ENCODE peak calls at places on chromosomes 5 and 9, in eight cellular contexts. O, I, U, W, V, Y, C and K are unnamed samples.

GRCh38 chr9:76181020-76181641 is 213.1 kb downstream of the RFK start:
- DNase-seq in O (peak), I (no peak), U (no peak), W (no peak), V (no peak), Y (no peak), C (no peak), K (no peak)

GRCh38 chr5:107402881-107403280 is 267.9 kb downstream of the EFNA5 start:
- DNase-seq in O (no peak), I (no peak), U (no peak), W (no peak), V (peak), Y (no peak), C (no peak), K (no peak)

GRCh38 chr9:89993678-89994630 is 389.1 kb downstream of the GADD45G start:
- DNase-seq in O (no peak), I (peak), U (no peak), W (no peak), V (peak), Y (peak), C (peak), K (no peak)

GRCh38 chr9:123284658-123285057 is 16.3 kb upstream of the STRBP start:
- DNase-seq in O (no peak), I (no peak), U (no peak), W (no peak), V (no peak), Y (no peak), C (no peak), K (no peak)

GRCh38 chr9:96299823-96300222 is 2.2 kb downstream of the HSD17B3 start:
- DNase-seq in O (peak), I (no peak), U (no peak), W (no peak), V (no peak), Y (no peak), C (no peak), K (no peak)

GRCh38 chr5:145666591-145666990 is 168.6 kb downstream of the PRELID2 start:
- DNase-seq in O (no peak), I (no peak), U (no peak), W (no peak), V (no peak), Y (no peak), C (no peak), K (no peak)

GRCh38 chr5:91288517-91288916 is 94.6 kb downstream of the ARRDC3 start:
- DNase-seq in O (no peak), I (no peak), U (no peak), W (no peak), V (no peak), Y (peak), C (no peak), K (no peak)

GRCh38 chr9:70672136-70672535 is 257.7 kb upstream of the KLF9 start:
- DNase-seq in O (peak), I (no peak), U (no peak), W (no peak), V (no peak), Y (no peak), C (no peak), K (no peak)

GRCh38 chr5:69007726-69008368 is 86.0 kb upstream of the SLC30A5 start:
- DNase-seq in O (peak), I (peak), U (peak), W (peak), V (peak), Y (no peak), C (peak), K (peak)

GRCh38 chr9:125462766-125463384 is 201.2 kb downstream of the GAPVD1 start:
- DNase-seq in O (peak), I (no peak), U (peak), W (no peak), V (no peak), Y (no peak), C (no peak), K (no peak)

GRCh38 chr5:661891-662750 is 31.0 kb downstream of the TPPP start:
- DNase-seq in O (no peak), I (no peak), U (no peak), W (no peak), V (no peak), Y (no peak), C (no peak), K (no peak)

DNA sequence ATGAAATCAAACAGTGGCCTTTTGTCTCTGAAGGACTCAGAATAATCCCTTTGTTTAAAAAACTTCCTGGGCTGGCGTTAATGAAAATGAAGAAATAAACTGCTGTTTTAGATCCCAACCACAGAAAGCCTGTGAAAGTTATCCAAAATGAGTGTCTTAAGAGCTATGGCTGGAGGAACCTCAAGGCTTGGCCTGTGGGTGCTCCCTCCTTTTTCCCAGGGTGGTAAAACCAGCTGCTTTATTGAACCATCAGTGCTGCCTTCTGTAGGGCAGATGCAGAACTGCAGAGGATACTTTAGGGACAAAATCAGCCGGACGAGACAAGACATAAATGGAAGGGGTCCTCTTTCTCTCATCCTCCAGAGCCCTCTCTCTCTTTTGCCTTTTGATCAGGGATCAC is 100.9 kb downstream of the SMARCA2 start:
- DNase-seq in O (no peak), I (no peak), U (peak), W (no peak), V (no peak), Y (no peak), C (no peak), K (no peak)
- TF ChIP-seq CTCF in O (peak), I (peak), U (peak), W (peak), V (no peak), Y (no peak), C (no peak), K (peak)

GRCh38 chr9:79813262-79813646 is 241.5 kb downstream of the TLE4 start:
- DNase-seq in O (no peak), I (no peak), U (no peak), W (no peak), V (no peak), Y (no peak), C (no peak), K (no peak)
- H3K4me3 ChIP-seq in O (no peak), I (no peak), U (no peak), W (no peak), V (no peak), Y (no peak), C (no peak), K (no peak)

GRCh38 chr9:21904776-21905175 is 89.4 kb downstream of the CDKN2A start:
- DNase-seq in O (no peak), I (no peak), U (no peak), W (no peak), V (no peak), Y (no peak), C (no peak), K (no peak)
- TF ChIP-seq CTCF in O (peak), I (no peak), U (no peak), W (no peak), V (no peak), Y (no peak), C (no peak), K (no peak)

DNA sequence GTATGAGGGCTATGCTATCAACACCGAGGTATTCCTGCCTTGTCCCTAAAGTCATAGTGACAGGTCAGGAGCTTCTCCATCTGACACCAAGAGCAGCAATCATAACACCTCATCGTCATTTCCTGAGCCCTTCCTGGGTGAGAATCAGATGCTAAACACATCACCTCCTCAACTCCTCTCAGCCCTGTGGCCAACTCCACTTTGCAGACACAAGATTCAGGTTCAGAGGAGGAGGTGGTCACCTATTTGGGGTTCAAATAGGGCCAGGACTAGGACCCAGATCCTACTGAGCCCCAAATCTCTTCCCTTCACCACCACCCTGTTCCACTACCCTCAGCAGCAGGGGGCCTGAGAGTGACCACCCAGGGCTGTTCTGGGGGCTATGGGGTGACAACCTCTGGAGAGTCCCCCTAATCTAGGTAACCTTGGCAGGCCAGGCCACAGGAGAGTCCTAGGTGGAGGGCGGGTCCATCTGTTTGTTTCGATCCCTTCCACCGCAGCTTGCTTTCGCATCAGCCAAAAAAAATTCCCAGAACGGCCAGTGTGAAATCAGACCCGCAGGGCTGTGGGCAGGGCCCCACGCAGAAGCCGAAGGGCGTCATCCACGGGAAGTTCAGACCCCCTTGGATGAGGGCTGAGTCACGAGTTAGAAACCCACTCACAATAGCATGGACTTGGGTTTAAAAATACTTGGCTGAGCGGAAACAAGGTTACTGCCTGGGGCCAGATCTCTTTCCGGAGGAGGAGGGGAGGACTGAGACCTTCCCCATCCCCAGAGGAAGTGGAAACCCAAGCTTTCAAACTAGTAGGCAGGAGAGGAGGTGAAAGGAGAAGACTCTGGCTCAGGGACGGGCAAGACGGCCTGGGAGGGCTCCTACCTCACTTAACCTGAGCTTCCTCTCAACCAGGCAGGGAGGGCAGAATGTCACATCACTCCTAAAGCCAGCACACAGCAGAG is 8.7 kb downstream of the STK10 start:
- DNase-seq in O (peak), I (peak), U (peak), W (peak), V (no peak), Y (no peak), C (no peak), K (no peak)
- H3K4me3 ChIP-seq in O (peak), I (peak), U (no peak), W (peak), V (no peak), Y (no peak), C (peak), K (peak)

GRCh38 chr5:122498163-122498562 is 186.1 kb downstream of the SNCAIP start:
- DNase-seq in O (no peak), I (no peak), U (no peak), W (no peak), V (peak), Y (no peak), C (no peak), K (no peak)
- TF ChIP-seq CTCF in O (peak), I (no peak), U (no peak), W (no peak), V (peak), Y (no peak), C (no peak), K (peak)

GRCh38 chr5:147509041-147509709 is 693 bp downstream of the DPYSL3 start:
- DNase-seq in O (no peak), I (no peak), U (no peak), W (peak), V (peak), Y (peak), C (no peak), K (no peak)

GRCh38 chr5:147508711-147509040 is 1.2 kb downstream of the DPYSL3 start:
- DNase-seq in O (no peak), I (no peak), U (peak), W (no peak), V (no peak), Y (no peak), C (no peak), K (no peak)

GRCh38 chr5:147504535-147504934 is 5.3 kb downstream of the DPYSL3 start:
- DNase-seq in O (peak), I (no peak), U (peak), W (no peak), V (no peak), Y (no peak), C (no peak), K (no peak)

GRCh38 chr5:147509710-147510651 is at the start of gene DPYSL3:
- DNase-seq in O (peak), I (no peak), U (peak), W (peak), V (peak), Y (peak), C (peak), K (no peak)

DNA sequence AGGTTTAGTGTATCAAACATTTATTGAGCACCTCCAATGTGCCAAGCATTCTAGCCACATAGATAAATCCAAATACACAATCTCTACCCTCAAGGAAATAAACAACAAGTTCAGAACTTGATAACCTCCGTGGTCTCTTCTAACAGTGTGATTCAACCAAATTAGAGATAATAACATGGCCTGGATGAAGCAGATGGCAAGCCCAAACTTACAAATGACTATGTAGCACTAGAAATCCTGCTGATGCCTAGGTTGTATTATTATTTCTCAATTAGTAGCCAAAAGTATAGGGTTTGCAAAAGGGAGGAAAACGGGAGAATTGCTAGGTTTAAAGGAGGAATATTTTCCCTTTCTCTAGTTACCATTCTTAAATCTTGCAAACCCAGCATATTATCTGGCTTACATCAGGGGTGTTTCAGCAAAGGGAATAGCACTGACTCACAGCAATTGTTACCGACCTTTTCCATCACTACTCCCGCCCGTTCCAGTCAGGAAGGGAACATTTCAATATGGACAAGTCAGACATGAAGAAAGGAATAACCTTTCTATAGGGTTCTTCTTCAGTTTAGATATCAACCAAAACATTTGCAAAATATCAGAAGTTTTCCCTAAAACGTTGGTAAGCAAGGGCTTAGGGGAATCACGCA is 2.3 kb downstream of the DPYSL3 start:
- DNase-seq in O (peak), I (no peak), U (peak), W (no peak), V (no peak), Y (peak), C (no peak), K (no peak)
- H3K4me3 ChIP-seq in O (peak), I (no peak), U (peak), W (no peak), V (peak), Y (peak), C (peak), K (no peak)

DNA sequence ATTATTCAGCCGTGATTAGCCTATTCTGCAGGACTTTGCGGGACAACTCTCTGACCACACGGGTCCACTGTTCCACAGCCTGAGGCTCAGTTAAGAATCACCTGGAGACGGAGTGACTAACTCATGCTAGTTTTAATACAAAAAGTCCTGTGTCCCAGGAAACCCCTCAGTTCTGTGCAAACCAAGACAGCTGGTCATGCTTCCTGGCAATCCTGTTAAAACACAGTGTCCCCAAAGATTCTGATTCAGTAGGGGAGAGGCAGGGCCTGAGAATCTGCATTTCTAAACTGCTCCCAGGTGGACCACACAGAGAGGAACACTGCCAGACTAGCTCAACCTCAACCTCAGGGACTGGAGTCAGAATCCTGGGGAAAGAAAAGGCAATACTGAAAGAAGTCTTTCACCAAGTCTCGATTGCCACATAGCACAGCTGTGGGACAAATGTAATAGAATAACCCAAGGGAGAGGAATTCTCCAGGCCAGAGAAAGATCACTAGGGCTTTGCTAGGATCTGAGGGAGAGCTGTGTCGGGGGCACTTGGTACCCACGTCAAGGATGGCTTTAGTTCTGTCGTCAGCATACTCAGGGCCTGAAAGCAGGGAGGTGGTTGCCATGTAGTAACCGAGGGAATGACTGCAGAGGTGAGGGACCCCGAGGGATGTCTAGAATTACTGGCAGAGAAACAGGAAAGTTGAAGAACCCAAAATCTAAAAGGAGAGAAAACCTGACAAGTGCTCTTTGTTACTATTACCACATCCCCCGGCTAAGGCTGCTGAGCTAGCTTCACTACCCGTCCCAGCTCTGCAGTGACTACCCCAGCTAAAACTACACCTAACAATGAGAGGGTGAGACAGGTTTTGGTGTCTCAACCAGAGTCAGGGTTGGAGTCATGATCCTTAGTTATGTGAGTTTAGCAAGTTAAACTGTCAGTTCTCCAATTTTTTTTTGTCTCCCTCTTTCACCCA is 8.6 kb downstream of the SUSD1 start:
- DNase-seq in O (peak), I (no peak), U (no peak), W (no peak), V (no peak), Y (no peak), C (peak), K (no peak)
- TF ChIP-seq CTCF in O (no peak), I (no peak), U (no peak), W (no peak), V (no peak), Y (no peak), C (no peak), K (no peak)

DNA sequence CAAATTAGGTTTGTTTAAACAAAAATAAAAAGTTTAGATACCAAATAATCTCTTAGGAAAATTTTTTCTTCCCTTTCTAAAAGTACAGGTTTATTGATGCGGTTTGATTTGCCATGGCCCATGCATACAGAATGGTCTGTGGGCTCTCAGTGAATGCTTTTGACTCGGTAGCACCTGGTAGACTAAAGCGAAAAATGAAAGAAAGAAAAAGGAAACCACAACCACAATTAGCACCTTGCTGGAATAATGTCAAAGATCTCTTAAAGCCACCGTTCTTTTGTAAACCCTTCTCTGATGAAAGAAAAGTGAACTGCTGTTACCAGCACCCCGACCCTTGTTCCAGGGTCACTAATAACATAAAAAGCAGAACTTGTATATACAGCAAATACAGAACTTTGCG is 157.9 kb downstream of the NFIB start:
- DNase-seq in O (no peak), I (no peak), U (no peak), W (peak), V (no peak), Y (no peak), C (no peak), K (peak)
- H3K4me3 ChIP-seq in O (no peak), I (no peak), U (no peak), W (no peak), V (no peak), Y (no peak), C (no peak), K (no peak)

GRCh38 chr9:103014242-103014641 is 19.1 kb downstream of the CYLC2 start:
- DNase-seq in O (no peak), I (no peak), U (no peak), W (no peak), V (no peak), Y (no peak), C (no peak), K (no peak)
- TF ChIP-seq CTCF in O (no peak), I (no peak), U (no peak), W (no peak), V (no peak), Y (no peak), C (no peak), K (no peak)